ENCODE peak calls at places on chromosomes 12 and 14, in four cellular contexts. T is esophagus muscularis mucosa, G is A549, C is tibial artery. M is an unnamed sample.

GRCh38 chr14:61625171-61625570 is 70.1 kb upstream of the HIF1A start:
- DNase-seq in T (no peak), C (no peak), G (peak; percentile 10), M (no peak)

GRCh38 chr12:132788375-132789098 is 26.9 kb upstream of the ANKLE2 start:
- DNase-seq in C (no peak), T (no peak), G (peak; percentile 33), M (no peak)

GRCh38 chr14:67820428-67820881 is 876 bp downstream of the RAD51B start:
- DNase-seq in T (no peak), C (no peak), G (peak; percentile 27), M (peak; percentile 67)

GRCh38 chr12:132559652-132560420 is 50.5 kb downstream of the LRCOL1 start:
- DNase-seq in T (no peak), C (no peak), G (peak; percentile 66), M (no peak)

GRCh38 chr12:8960185-8960584 is 10.7 kb upstream of the M6PR start:
- DNase-seq in C (no peak), G (no peak), T (no peak), M (no peak)

GRCh38 chr12:64009321-64010068 is 165.0 kb downstream of the SRGAP1 start:
- DNase-seq in T (no peak), G (no peak), C (no peak), M (no peak)

GRCh38 chr12:59046763-59047534 is 126.6 kb upstream of the LRIG3 start:
- DNase-seq in T (no peak), C (no peak), G (no peak), M (no peak)

GRCh38 chr12:7079826-7080125 is 12.5 kb downstream of the C1R start:
- DNase-seq in T (no peak), G (no peak), C (no peak), M (no peak)

GRCh38 chr14:56751471-56751870 is 58.8 kb downstream of the OTX2 start:
- DNase-seq in T (no peak), C (no peak), G (peak; percentile 21), M (no peak)

GRCh38 chr12:101042211-101042610 is 167.8 kb downstream of the SLC5A8 start:
- DNase-seq in T (no peak), C (no peak), G (no peak), M (no peak)

GRCh38 chr14:75279739-75280447 is 1.3 kb downstream of the FOS start:
- DNase-seq in G (no peak), C (peak; percentile 75), T (no peak), M (no peak)

GRCh38 chr14:22549981-22550670 is 38.9 kb downstream of the DAD1 start:
- DNase-seq in G (no peak), C (no peak), T (no peak), M (no peak)

GRCh38 chr12:94150483-94151225 is 2.3 kb downstream of the PLXNC1 start:
- DNase-seq in C (no peak), G (no peak), T (no peak), M (no peak)

GRCh38 chr12:53956251-53956887 is 1.7 kb downstream of the HOXC12 start:
- DNase-seq in T (no peak), C (peak; percentile 60), G (no peak), M (peak; percentile 17)

GRCh38 chr12:64669270-64669842 is 59.1 kb downstream of the RASSF3 start:
- DNase-seq in G (no peak), T (no peak), C (peak; percentile 79), M (no peak)

GRCh38 chr12:110330544-110330943 is 49.5 kb downstream of the ATP2A2 start:
- DNase-seq in G (no peak), C (no peak), T (no peak), M (no peak)

GRCh38 chr12:117090388-117090787 is 8.8 kb downstream of the TESC start:
- DNase-seq in T (no peak), G (no peak), C (no peak), M (no peak)

GRCh38 chr12:68304626-68305025 is 27.5 kb downstream of the MDM1 start:
- DNase-seq in T (no peak), G (no peak), C (no peak), M (no peak)

GRCh38 chr12:94872671-94873367 is 130.7 kb downstream of the NDUFA12 start:
- DNase-seq in C (no peak), G (no peak), T (peak; percentile 74), M (no peak)

GRCh38 chr14:69685217-69685616 is 73.8 kb downstream of the SUSD6 start:
- DNase-seq in T (no peak), C (no peak), G (no peak), M (no peak)

GRCh38 chr12:13000935-13001724 is 1.1 kb upstream of the HEBP1 start:
- DNase-seq in T (no peak), G (peak; percentile 86), C (peak; percentile 75), M (peak; percentile 59)

GRCh38 chr12:122880668-122881067 is 15.3 kb downstream of the VPS37B start:
- DNase-seq in T (no peak), C (no peak), G (peak; percentile 65), M (no peak)

GRCh38 chr14:88868558-88869159 is 44.2 kb downstream of the TTC8 start:
- DNase-seq in C (no peak), G (no peak), T (no peak), M (no peak)

GRCh38 chr14:47278233-47278842 is 397.1 kb downstream of the MDGA2 start:
- DNase-seq in T (no peak), C (no peak), G (peak; percentile 3), M (no peak)

GRCh38 chr14:58078471-58078870 is 73.5 kb downstream of the ARMH4 start:
- DNase-seq in C (no peak), T (no peak), G (no peak), M (no peak)

GRCh38 chr14:58082011-58082410 is 70.0 kb downstream of the ARMH4 start:
- DNase-seq in C (no peak), T (no peak), G (no peak), M (no peak)

GRCh38 chr14:58077621-58078020 is 74.4 kb downstream of the ARMH4 start:
- DNase-seq in C (no peak), T (no peak), G (no peak), M (no peak)

GRCh38 chr14:58082491-58083098 is 69.4 kb downstream of the ARMH4 start:
- DNase-seq in G (peak; percentile 73), T (no peak), C (no peak), M (no peak)

GRCh38 chr14:58078068-58078467 is 73.9 kb downstream of the ARMH4 start:
- DNase-seq in C (no peak), T (no peak), G (no peak), M (no peak)
- TF ChIP-seq CTCF in C (no peak), T (no peak), G (no peak), M (no peak)

DNA sequence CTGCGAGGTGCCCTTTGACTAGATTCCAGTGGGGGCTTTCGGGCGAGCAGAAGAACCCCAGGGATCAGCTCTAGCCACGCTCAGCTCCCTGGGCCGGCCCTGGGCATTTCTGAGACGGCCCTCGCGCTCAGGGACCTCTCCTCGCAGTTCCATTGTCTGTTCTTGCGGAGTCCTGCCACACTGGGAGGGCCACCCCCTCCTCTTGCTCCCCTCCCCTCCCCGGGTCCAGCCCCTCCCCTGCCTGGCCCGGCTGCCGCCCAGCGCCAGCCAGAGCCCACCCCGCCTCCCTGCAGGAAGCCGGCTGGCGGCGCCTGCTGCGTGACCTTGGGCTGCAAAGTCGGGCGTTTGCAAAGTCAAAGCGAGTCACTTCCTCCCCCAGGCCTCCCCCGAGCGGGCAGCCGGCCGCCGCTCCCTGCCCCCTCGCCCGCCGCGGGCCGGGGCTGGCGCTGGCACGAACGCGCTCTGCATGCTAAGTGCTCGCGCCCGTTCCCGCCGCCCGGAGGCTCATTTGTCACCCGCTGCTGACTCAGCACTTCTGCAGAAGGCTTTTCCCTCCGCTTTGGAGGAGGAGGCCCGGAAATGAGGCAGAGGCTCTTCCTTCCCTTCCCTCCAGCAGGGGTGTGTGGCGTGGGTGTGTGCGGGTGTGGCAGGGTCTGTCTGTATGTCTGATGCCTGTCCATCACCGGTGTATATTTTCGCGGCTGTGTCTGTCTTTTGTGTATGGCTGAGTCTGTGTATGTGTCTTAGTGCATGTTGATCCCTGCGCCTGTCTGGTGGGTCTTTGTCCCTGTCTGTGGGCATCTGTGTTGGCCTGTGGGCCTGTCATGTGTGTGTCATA is 72.0 kb downstream of the IRF2BPL start:
- DNase-seq in G (peak; percentile 66), T (peak; percentile 96), C (peak; percentile 97), M (peak; percentile 99)
- TF ChIP-seq CTCF in G (no peak), T (peak; percentile 23), C (peak; percentile 38), M (no peak)

GRCh38 chr12:113758165-113758924 is 207.8 kb downstream of the RBM19 start:
- DNase-seq in G (no peak), C (no peak), T (no peak), M (no peak)

GRCh38 chr12:113756609-113757008 is 209.5 kb downstream of the RBM19 start:
- DNase-seq in C (no peak), T (no peak), G (no peak), M (no peak)

GRCh38 chr12:113755098-113755497 is 211.0 kb downstream of the RBM19 start:
- DNase-seq in T (no peak), G (no peak), C (no peak), M (no peak)

GRCh38 chr12:113759135-113759534 is 207.0 kb downstream of the RBM19 start:
- DNase-seq in C (no peak), T (no peak), G (no peak), M (no peak)

DNA sequence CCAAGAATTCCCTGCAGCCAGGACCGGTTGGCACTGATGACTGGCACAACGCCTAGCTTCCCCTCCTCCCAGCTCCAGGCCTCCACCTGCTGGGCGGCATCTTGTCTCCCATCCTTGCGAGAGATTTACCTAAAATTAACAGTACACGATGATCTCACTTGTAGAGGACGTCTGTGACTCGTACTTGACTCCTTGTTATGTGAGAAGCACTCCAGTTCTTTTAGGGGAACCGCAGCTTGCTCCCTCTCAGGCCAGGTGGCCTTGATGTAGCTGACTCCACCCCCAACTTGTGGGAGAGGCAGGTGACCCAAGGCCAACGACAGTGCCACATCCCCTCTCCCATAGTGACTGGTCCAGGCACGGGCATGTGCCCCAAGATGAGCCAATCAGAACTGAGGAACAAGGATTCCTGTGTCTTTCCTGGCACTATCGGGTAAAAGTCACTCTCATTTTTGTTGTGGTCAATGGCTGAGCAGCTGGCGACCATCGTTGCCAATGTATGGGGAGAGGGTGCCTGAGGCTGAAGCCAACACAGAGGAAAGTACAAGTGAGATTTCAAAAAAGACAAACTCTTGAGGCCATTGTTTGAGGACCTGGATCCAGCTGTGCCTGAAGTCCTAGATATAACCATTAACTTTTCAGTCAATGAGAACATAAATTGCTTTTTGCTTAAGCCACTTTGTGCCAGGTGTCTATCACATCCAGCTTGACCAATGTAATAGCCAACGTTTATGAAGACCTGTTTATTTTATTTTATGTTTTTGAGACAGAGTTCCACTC is 208.7 kb downstream of the RBM19 start:
- DNase-seq in T (no peak), G (no peak), C (no peak), M (no peak)
- TF ChIP-seq CTCF in T (no peak), G (no peak), C (no peak), M (no peak)

DNA sequence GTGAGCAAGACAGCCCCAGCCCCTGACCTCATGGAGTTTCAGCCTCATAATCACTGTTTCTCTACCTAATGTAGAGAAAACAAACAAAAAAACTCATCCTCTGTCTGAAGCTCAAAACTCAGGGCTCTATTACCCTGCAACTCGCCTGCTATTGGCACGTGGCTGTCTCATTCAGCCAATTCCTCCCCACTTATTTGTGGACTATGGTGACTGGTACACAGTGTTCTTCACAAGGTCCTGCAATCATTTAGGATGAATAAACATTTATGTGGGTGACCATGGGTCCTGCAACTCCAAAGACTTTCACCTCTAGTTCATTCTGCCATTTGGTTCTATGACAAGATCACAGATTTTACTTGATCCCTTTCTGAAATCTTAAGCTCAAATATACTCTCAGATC is 4.7 kb downstream of the PPP2R3C start:
- DNase-seq in C (no peak), T (no peak), G (no peak), M (no peak)
- TF ChIP-seq CTCF in C (no peak), T (no peak), G (no peak), M (no peak)